ENCODE peak calls at places on chromosomes 11 and 22, in six cellular contexts. One of them, this sample, is unnamed.

GRCh38 chr11:110219011-110219785 is 77.2 kb downstream of the RDX start:
- DNase-seq in stomach: no peak
- DNase-seq in astrocyte of the spinal cord: peak
- DNase-seq in stimulated activated CD8-positive, alpha-beta memory T cell treated with anti-CD3 and anti-CD28 coated beads, Interleukin-2, amount 100 ng/mL, for 1 hour: no peak
- DNase-seq in GM13976: no peak
- DNase-seq in GM04504: no peak
- DNase-seq in this sample: no peak

GRCh38 chr11:64268687-64269379 is 15.6 kb downstream of the BAD start:
- DNase-seq in GM13976: peak
- DNase-seq in stomach: peak
- DNase-seq in stimulated activated CD8-positive, alpha-beta memory T cell treated with anti-CD3 and anti-CD28 coated beads, Interleukin-2, amount 100 ng/mL, for 1 hour: no peak
- DNase-seq in astrocyte of the spinal cord: peak
- DNase-seq in GM04504: no peak
- DNase-seq in this sample: no peak

GRCh38 chr11:118438314-118438931 is 2.1 kb downstream of the KMT2A start:
- DNase-seq in astrocyte of the spinal cord: peak
- DNase-seq in GM13976: peak
- DNase-seq in GM04504: peak
- DNase-seq in stomach: no peak
- DNase-seq in stimulated activated CD8-positive, alpha-beta memory T cell treated with anti-CD3 and anti-CD28 coated beads, Interleukin-2, amount 100 ng/mL, for 1 hour: peak
- DNase-seq in this sample: peak

GRCh38 chr11:63813035-63813562 is at the start of gene SPINDOC:
- DNase-seq in stomach: peak
- DNase-seq in stimulated activated CD8-positive, alpha-beta memory T cell treated with anti-CD3 and anti-CD28 coated beads, Interleukin-2, amount 100 ng/mL, for 1 hour: peak
- DNase-seq in GM04504: peak
- DNase-seq in astrocyte of the spinal cord: peak
- DNase-seq in GM13976: peak
- DNase-seq in this sample: no peak

GRCh38 chr11:2092956-2093412 is 46.2 kb downstream of the IGF2 start:
- DNase-seq in GM04504: no peak
- DNase-seq in GM13976: no peak
- DNase-seq in astrocyte of the spinal cord: peak
- DNase-seq in stimulated activated CD8-positive, alpha-beta memory T cell treated with anti-CD3 and anti-CD28 coated beads, Interleukin-2, amount 100 ng/mL, for 1 hour: peak
- DNase-seq in stomach: peak
- DNase-seq in this sample: no peak

GRCh38 chr22:36327922-36328551 is 59.7 kb downstream of the MYH9 start:
- DNase-seq in stimulated activated CD8-positive, alpha-beta memory T cell treated with anti-CD3 and anti-CD28 coated beads, Interleukin-2, amount 100 ng/mL, for 1 hour: no peak
- DNase-seq in GM04504: no peak
- DNase-seq in GM13976: no peak
- DNase-seq in stomach: no peak
- DNase-seq in astrocyte of the spinal cord: peak
- DNase-seq in this sample: peak

GRCh38 chr11:124069429-124070401 is 28.6 kb upstream of the OR10G7 start:
- DNase-seq in stimulated activated CD8-positive, alpha-beta memory T cell treated with anti-CD3 and anti-CD28 coated beads, Interleukin-2, amount 100 ng/mL, for 1 hour: no peak
- DNase-seq in GM13976: no peak
- DNase-seq in GM04504: peak
- DNase-seq in stomach: no peak
- DNase-seq in astrocyte of the spinal cord: peak
- DNase-seq in this sample: no peak

GRCh38 chr11:12017865-12018453 is 9.5 kb upstream of the DKK3 start:
- DNase-seq in GM13976: no peak
- DNase-seq in stimulated activated CD8-positive, alpha-beta memory T cell treated with anti-CD3 and anti-CD28 coated beads, Interleukin-2, amount 100 ng/mL, for 1 hour: no peak
- DNase-seq in stomach: no peak
- DNase-seq in GM04504: no peak
- DNase-seq in astrocyte of the spinal cord: peak
- DNase-seq in this sample: no peak

GRCh38 chr22:45644714-45645113 is 26.9 kb upstream of the ATXN10 start:
- DNase-seq in GM13976: no peak
- DNase-seq in astrocyte of the spinal cord: no peak
- DNase-seq in GM04504: no peak
- DNase-seq in stimulated activated CD8-positive, alpha-beta memory T cell treated with anti-CD3 and anti-CD28 coated beads, Interleukin-2, amount 100 ng/mL, for 1 hour: no peak
- DNase-seq in stomach: no peak
- DNase-seq in this sample: no peak

GRCh38 chr11:67032830-67033555 is 10.1 kb downstream of the SYT12 start:
- DNase-seq in GM04504: peak
- DNase-seq in stomach: no peak
- DNase-seq in astrocyte of the spinal cord: peak
- DNase-seq in GM13976: no peak
- DNase-seq in stimulated activated CD8-positive, alpha-beta memory T cell treated with anti-CD3 and anti-CD28 coated beads, Interleukin-2, amount 100 ng/mL, for 1 hour: no peak
- DNase-seq in this sample: peak

GRCh38 chr22:25219948-25220442 is 556 bp downstream of the CRYBB2 start:
- DNase-seq in stimulated activated CD8-positive, alpha-beta memory T cell treated with anti-CD3 and anti-CD28 coated beads, Interleukin-2, amount 100 ng/mL, for 1 hour: no peak
- DNase-seq in stomach: no peak
- DNase-seq in GM13976: no peak
- DNase-seq in astrocyte of the spinal cord: no peak
- DNase-seq in GM04504: no peak
- DNase-seq in this sample: no peak

GRCh38 chr11:2940166-2940929 is 11.1 kb upstream of the PHLDA2 start:
- DNase-seq in astrocyte of the spinal cord: no peak
- DNase-seq in stomach: peak
- DNase-seq in GM13976: no peak
- DNase-seq in stimulated activated CD8-positive, alpha-beta memory T cell treated with anti-CD3 and anti-CD28 coated beads, Interleukin-2, amount 100 ng/mL, for 1 hour: no peak
- DNase-seq in GM04504: no peak
- DNase-seq in this sample: no peak

GRCh38 chr11:20374746-20375305 is 11.3 kb downstream of the HTATIP2 start:
- DNase-seq in stomach: no peak
- DNase-seq in astrocyte of the spinal cord: no peak
- DNase-seq in stimulated activated CD8-positive, alpha-beta memory T cell treated with anti-CD3 and anti-CD28 coated beads, Interleukin-2, amount 100 ng/mL, for 1 hour: no peak
- DNase-seq in GM04504: no peak
- DNase-seq in GM13976: no peak
- DNase-seq in this sample: no peak

GRCh38 chr11:102139081-102139498 is 28.8 kb downstream of the YAP1 start:
- DNase-seq in GM13976: no peak
- DNase-seq in GM04504: peak
- DNase-seq in stomach: no peak
- DNase-seq in astrocyte of the spinal cord: peak
- DNase-seq in stimulated activated CD8-positive, alpha-beta memory T cell treated with anti-CD3 and anti-CD28 coated beads, Interleukin-2, amount 100 ng/mL, for 1 hour: no peak
- DNase-seq in this sample: peak

GRCh38 chr22:35195226-35195625 is 62.1 kb upstream of the HMGXB4 start:
- DNase-seq in GM13976: no peak
- DNase-seq in stimulated activated CD8-positive, alpha-beta memory T cell treated with anti-CD3 and anti-CD28 coated beads, Interleukin-2, amount 100 ng/mL, for 1 hour: no peak
- DNase-seq in astrocyte of the spinal cord: no peak
- DNase-seq in GM04504: no peak
- DNase-seq in stomach: no peak
- DNase-seq in this sample: no peak

GRCh38 chr11:34242037-34242625 is 115.7 kb downstream of the ABTB2 start:
- DNase-seq in stimulated activated CD8-positive, alpha-beta memory T cell treated with anti-CD3 and anti-CD28 coated beads, Interleukin-2, amount 100 ng/mL, for 1 hour: no peak
- DNase-seq in GM04504: no peak
- DNase-seq in GM13976: peak
- DNase-seq in astrocyte of the spinal cord: no peak
- DNase-seq in stomach: no peak
- DNase-seq in this sample: no peak

GRCh38 chr11:1053121-1053901 is 16.8 kb upstream of the MUC6 start:
- DNase-seq in astrocyte of the spinal cord: no peak
- DNase-seq in stimulated activated CD8-positive, alpha-beta memory T cell treated with anti-CD3 and anti-CD28 coated beads, Interleukin-2, amount 100 ng/mL, for 1 hour: no peak
- DNase-seq in GM13976: no peak
- DNase-seq in GM04504: no peak
- DNase-seq in stomach: no peak
- DNase-seq in this sample: no peak

GRCh38 chr11:84663731-84664130 is 963.4 kb downstream of the DLG2 start:
- DNase-seq in stomach: no peak
- DNase-seq in stimulated activated CD8-positive, alpha-beta memory T cell treated with anti-CD3 and anti-CD28 coated beads, Interleukin-2, amount 100 ng/mL, for 1 hour: no peak
- DNase-seq in astrocyte of the spinal cord: no peak
- DNase-seq in GM13976: no peak
- DNase-seq in GM04504: no peak
- DNase-seq in this sample: no peak

GRCh38 chr11:43959321-43959995 is 17.0 kb downstream of the C11orf96 start:
- DNase-seq in GM04504: peak
- DNase-seq in stomach: no peak
- DNase-seq in astrocyte of the spinal cord: no peak
- DNase-seq in stimulated activated CD8-positive, alpha-beta memory T cell treated with anti-CD3 and anti-CD28 coated beads, Interleukin-2, amount 100 ng/mL, for 1 hour: no peak
- DNase-seq in GM13976: no peak
- DNase-seq in this sample: no peak

GRCh38 chr22:41976070-41976901 is 7.0 kb downstream of the SEPTIN3 start:
- DNase-seq in stimulated activated CD8-positive, alpha-beta memory T cell treated with anti-CD3 and anti-CD28 coated beads, Interleukin-2, amount 100 ng/mL, for 1 hour: no peak
- DNase-seq in astrocyte of the spinal cord: no peak
- DNase-seq in GM04504: no peak
- DNase-seq in GM13976: peak
- DNase-seq in stomach: peak
- DNase-seq in this sample: no peak

GRCh38 chr11:6757373-6757967 is 14.3 kb downstream of the OR2AG2 start:
- DNase-seq in GM13976: peak
- DNase-seq in GM04504: peak
- DNase-seq in stomach: peak
- DNase-seq in astrocyte of the spinal cord: peak
- DNase-seq in stimulated activated CD8-positive, alpha-beta memory T cell treated with anti-CD3 and anti-CD28 coated beads, Interleukin-2, amount 100 ng/mL, for 1 hour: peak
- DNase-seq in this sample: peak

GRCh38 chr11:93389737-93390136 is 59.2 kb downstream of the DEUP1 start:
- DNase-seq in stimulated activated CD8-positive, alpha-beta memory T cell treated with anti-CD3 and anti-CD28 coated beads, Interleukin-2, amount 100 ng/mL, for 1 hour: no peak
- DNase-seq in GM04504: no peak
- DNase-seq in stomach: no peak
- DNase-seq in astrocyte of the spinal cord: peak
- DNase-seq in GM13976: no peak
- DNase-seq in this sample: no peak

GRCh38 chr11:46658259-46658658 is 40.9 kb downstream of the ATG13 start:
- DNase-seq in GM13976: no peak
- DNase-seq in stimulated activated CD8-positive, alpha-beta memory T cell treated with anti-CD3 and anti-CD28 coated beads, Interleukin-2, amount 100 ng/mL, for 1 hour: no peak
- DNase-seq in astrocyte of the spinal cord: peak
- DNase-seq in stomach: no peak
- DNase-seq in GM04504: peak
- DNase-seq in this sample: peak

GRCh38 chr22:43479311-43479710 is 67.5 kb downstream of the MPPED1 start:
- DNase-seq in GM13976: no peak
- DNase-seq in stomach: no peak
- DNase-seq in GM04504: no peak
- DNase-seq in astrocyte of the spinal cord: no peak
- DNase-seq in stimulated activated CD8-positive, alpha-beta memory T cell treated with anti-CD3 and anti-CD28 coated beads, Interleukin-2, amount 100 ng/mL, for 1 hour: no peak
- DNase-seq in this sample: no peak

GRCh38 chr11:61429346-61429690 is 457 bp downstream of the CPSF7 start:
- DNase-seq in GM04504: peak
- DNase-seq in stimulated activated CD8-positive, alpha-beta memory T cell treated with anti-CD3 and anti-CD28 coated beads, Interleukin-2, amount 100 ng/mL, for 1 hour: peak
- DNase-seq in stomach: peak
- DNase-seq in astrocyte of the spinal cord: peak
- DNase-seq in GM13976: peak
- DNase-seq in this sample: no peak

GRCh38 chr11:20131744-20132666 is 28.3 kb downstream of the DBX1 start:
- DNase-seq in stomach: peak
- DNase-seq in GM13976: peak
- DNase-seq in stimulated activated CD8-positive, alpha-beta memory T cell treated with anti-CD3 and anti-CD28 coated beads, Interleukin-2, amount 100 ng/mL, for 1 hour: no peak
- DNase-seq in astrocyte of the spinal cord: peak
- DNase-seq in GM04504: no peak
- DNase-seq in this sample: peak

GRCh38 chr22:35611891-35612576 is 5.1 kb downstream of the MB start:
- DNase-seq in GM04504: no peak
- DNase-seq in astrocyte of the spinal cord: no peak
- DNase-seq in GM13976: no peak
- DNase-seq in stomach: no peak
- DNase-seq in stimulated activated CD8-positive, alpha-beta memory T cell treated with anti-CD3 and anti-CD28 coated beads, Interleukin-2, amount 100 ng/mL, for 1 hour: no peak
- DNase-seq in this sample: no peak

GRCh38 chr11:13329670-13330401 is 52.2 kb downstream of the BMAL1 start:
- DNase-seq in stomach: peak
- DNase-seq in GM13976: no peak
- DNase-seq in GM04504: no peak
- DNase-seq in astrocyte of the spinal cord: no peak
- DNase-seq in stimulated activated CD8-positive, alpha-beta memory T cell treated with anti-CD3 and anti-CD28 coated beads, Interleukin-2, amount 100 ng/mL, for 1 hour: no peak
- DNase-seq in this sample: no peak

GRCh38 chr11:114251797-114252327 is 44.3 kb upstream of the NNMT start:
- DNase-seq in stomach: no peak
- DNase-seq in GM04504: no peak
- DNase-seq in stimulated activated CD8-positive, alpha-beta memory T cell treated with anti-CD3 and anti-CD28 coated beads, Interleukin-2, amount 100 ng/mL, for 1 hour: no peak
- DNase-seq in GM13976: no peak
- DNase-seq in astrocyte of the spinal cord: no peak
- DNase-seq in this sample: no peak

GRCh38 chr11:104956528-104956927 is 11.8 kb downstream of the CASP4 start:
- DNase-seq in stimulated activated CD8-positive, alpha-beta memory T cell treated with anti-CD3 and anti-CD28 coated beads, Interleukin-2, amount 100 ng/mL, for 1 hour: no peak
- DNase-seq in GM13976: no peak
- DNase-seq in astrocyte of the spinal cord: no peak
- DNase-seq in GM04504: no peak
- DNase-seq in stomach: no peak
- DNase-seq in this sample: no peak

GRCh38 chr22:28034760-28035401 is 115.8 kb upstream of the PITPNB start:
- DNase-seq in astrocyte of the spinal cord: peak
- DNase-seq in stimulated activated CD8-positive, alpha-beta memory T cell treated with anti-CD3 and anti-CD28 coated beads, Interleukin-2, amount 100 ng/mL, for 1 hour: no peak
- DNase-seq in GM13976: no peak
- DNase-seq in GM04504: peak
- DNase-seq in stomach: peak
- DNase-seq in this sample: no peak

GRCh38 chr11:80155412-80156017 is 714.7 kb upstream of the TENM4 start:
- DNase-seq in astrocyte of the spinal cord: peak
- DNase-seq in GM13976: peak
- DNase-seq in stimulated activated CD8-positive, alpha-beta memory T cell treated with anti-CD3 and anti-CD28 coated beads, Interleukin-2, amount 100 ng/mL, for 1 hour: no peak
- DNase-seq in stomach: no peak
- DNase-seq in GM04504: peak
- DNase-seq in this sample: no peak

This sample was measured in AG04450.